ENCODE peak calls at places on chromosomes 2 and 18, in eight cellular contexts. X, E, Z, O, L, J, N and H are unnamed samples. For H3K9me3, the result is how much of the 10 kb centered on the place peaks cover.

GRCh38 chr2:85173909-85174308 is 40.7 kb downstream of the TCF7L1 start:
- DNase-seq in E (no peak), Z (no peak), X (no peak), O (no peak), J (no peak), L (no peak), N (no peak), H (peak)

GRCh38 chr2:171205551-171205950 is 44.9 kb upstream of the TLK1 start:
- DNase-seq in E (no peak), L (no peak), O (no peak), X (no peak), J (no peak), Z (no peak), N (no peak), H (no peak)

GRCh38 chr18:23932385-23933067 is 82.0 kb upstream of the TTC39C start:
- DNase-seq in O (no peak), X (no peak), E (no peak), N (no peak), L (no peak), Z (no peak), J (no peak), H (no peak)

GRCh38 chr18:56933472-56933871 is 213.4 kb upstream of the BOD1L2 start:
- DNase-seq in J (no peak), L (no peak), N (no peak), X (no peak), E (no peak), O (no peak), Z (no peak), H (no peak)

GRCh38 chr2:146128216-146128615 is 1608.3 kb upstream of the ZEB2 start:
- DNase-seq in E (no peak), J (no peak), L (no peak), X (no peak), Z (no peak), N (no peak), O (no peak), H (no peak)

GRCh38 chr18:54608008-54608642 is 17.1 kb downstream of the DYNAP start:
- DNase-seq in O (no peak), N (no peak), L (no peak), J (no peak), E (no peak), Z (no peak), X (no peak), H (no peak)

GRCh38 chr2:159034728-159035127 is 66.3 kb downstream of the TANC1 start:
- DNase-seq in Z (no peak), N (no peak), X (no peak), E (no peak), J (no peak), O (peak), L (no peak), H (no peak)

GRCh38 chr2:172735646-172736418 is at the start of gene RAPGEF4:
- DNase-seq in E (peak), N (no peak), L (no peak), J (no peak), Z (no peak), O (no peak), X (peak), H (no peak)

GRCh38 chr18:76767954-76768353 is 54.4 kb upstream of the ZNF236 start:
- DNase-seq in Z (no peak), J (no peak), N (no peak), L (no peak), E (no peak), X (no peak), O (no peak), H (no peak)

GRCh38 chr2:127153691-127154158 is 46.8 kb upstream of the BIN1 start:
- DNase-seq in X (no peak), L (peak), O (no peak), Z (no peak), J (no peak), E (no peak), N (no peak), H (no peak)

GRCh38 chr18:77223653-77224052 is 26.0 kb upstream of the GALR1 start:
- DNase-seq in J (no peak), X (no peak), E (no peak), L (no peak), O (no peak), Z (no peak), N (no peak), H (no peak)

GRCh38 chr2:6794484-6794883 is 71.2 kb downstream of the CMPK2 start:
- DNase-seq in L (no peak), N (no peak), X (no peak), E (no peak), Z (no peak), O (no peak), J (no peak), H (no peak)

GRCh38 chr2:191385416-191386160 is 140.4 kb downstream of the MYO1B start:
- DNase-seq in O (no peak), X (no peak), E (no peak), Z (no peak), N (no peak), J (no peak), L (no peak), H (no peak)

GRCh38 chr18:9081940-9082339 is 20.6 kb upstream of the NDUFV2 start:
- DNase-seq in O (no peak), E (no peak), X (no peak), J (no peak), L (no peak), N (no peak), Z (no peak), H (peak)

GRCh38 chr2:149595069-149595963 is 7.7 kb upstream of the MMADHC start:
- DNase-seq in X (no peak), O (no peak), J (no peak), E (no peak), Z (no peak), N (no peak), L (no peak), H (no peak)

GRCh38 chr2:46241344-46241743 is 55.9 kb upstream of the EPAS1 start:
- DNase-seq in L (no peak), O (no peak), X (no peak), E (no peak), J (no peak), N (no peak), Z (no peak), H (no peak)

GRCh38 chr2:53490659-53491058 is 276.9 kb upstream of the CHAC2 start:
- DNase-seq in E (peak), L (no peak), N (no peak), O (no peak), Z (no peak), X (peak), J (no peak), H (no peak)

GRCh38 chr2:67952066-67952465 is 110.7 kb downstream of the C1D start:
- DNase-seq in O (peak), N (no peak), J (no peak), L (no peak), E (no peak), Z (no peak), X (no peak), H (no peak)

GRCh38 chr2:102072741-102073140 is 69.8 kb upstream of the IL1R1 start:
- DNase-seq in J (no peak), X (no peak), Z (no peak), E (no peak), N (no peak), O (no peak), L (no peak), H (no peak)

GRCh38 chr2:164850235-164850634 is 8.6 kb upstream of the COBLL1 start:
- DNase-seq in E (no peak), N (no peak), J (no peak), Z (no peak), X (no peak), L (no peak), O (no peak), H (no peak)

GRCh38 chr2:70084973-70085710 is 2.1 kb upstream of the PCBP1 start:
- DNase-seq in N (peak), Z (peak), O (peak), J (peak), E (peak), L (no peak), X (peak), H (peak)

GRCh38 chr2:235064980-235065379 is 113.2 kb downstream of the SH3BP4 start:
- DNase-seq in E (no peak), O (no peak), X (no peak), J (no peak), N (no peak), Z (no peak), L (no peak), H (no peak)

GRCh38 chr18:55593888-55594287 is 5.9 kb upstream of the TCF4 start:
- DNase-seq in O (no peak), X (no peak), E (no peak), Z (no peak), L (no peak), N (no peak), J (no peak), H (no peak)

GRCh38 chr2:232897971-232898408 is 27.9 kb downstream of the SNORC start:
- DNase-seq in X (no peak), J (no peak), N (no peak), E (no peak), L (no peak), Z (no peak), O (no peak), H (no peak)

GRCh38 chr2:95349568-95350319 is 52.6 kb downstream of the KCNIP3 start:
- DNase-seq in Z (no peak), O (no peak), X (no peak), J (no peak), E (no peak), N (no peak), L (peak), H (peak)

GRCh38 chr2:95347681-95348608 is 50.8 kb downstream of the KCNIP3 start:
- DNase-seq in X (no peak), E (peak), L (peak), O (no peak), N (no peak), Z (no peak), J (no peak), H (peak)

GRCh38 chr2:95350320-95351079 is 52.0 kb upstream of the FAHD2A start:
- DNase-seq in L (peak), X (no peak), N (no peak), Z (no peak), E (no peak), J (no peak), O (no peak), H (peak)

GRCh38 chr2:95346738-95347671 is 49.9 kb downstream of the KCNIP3 start:
- DNase-seq in E (peak), L (peak), O (no peak), Z (no peak), J (no peak), N (no peak), X (no peak), H (peak)

DNA sequence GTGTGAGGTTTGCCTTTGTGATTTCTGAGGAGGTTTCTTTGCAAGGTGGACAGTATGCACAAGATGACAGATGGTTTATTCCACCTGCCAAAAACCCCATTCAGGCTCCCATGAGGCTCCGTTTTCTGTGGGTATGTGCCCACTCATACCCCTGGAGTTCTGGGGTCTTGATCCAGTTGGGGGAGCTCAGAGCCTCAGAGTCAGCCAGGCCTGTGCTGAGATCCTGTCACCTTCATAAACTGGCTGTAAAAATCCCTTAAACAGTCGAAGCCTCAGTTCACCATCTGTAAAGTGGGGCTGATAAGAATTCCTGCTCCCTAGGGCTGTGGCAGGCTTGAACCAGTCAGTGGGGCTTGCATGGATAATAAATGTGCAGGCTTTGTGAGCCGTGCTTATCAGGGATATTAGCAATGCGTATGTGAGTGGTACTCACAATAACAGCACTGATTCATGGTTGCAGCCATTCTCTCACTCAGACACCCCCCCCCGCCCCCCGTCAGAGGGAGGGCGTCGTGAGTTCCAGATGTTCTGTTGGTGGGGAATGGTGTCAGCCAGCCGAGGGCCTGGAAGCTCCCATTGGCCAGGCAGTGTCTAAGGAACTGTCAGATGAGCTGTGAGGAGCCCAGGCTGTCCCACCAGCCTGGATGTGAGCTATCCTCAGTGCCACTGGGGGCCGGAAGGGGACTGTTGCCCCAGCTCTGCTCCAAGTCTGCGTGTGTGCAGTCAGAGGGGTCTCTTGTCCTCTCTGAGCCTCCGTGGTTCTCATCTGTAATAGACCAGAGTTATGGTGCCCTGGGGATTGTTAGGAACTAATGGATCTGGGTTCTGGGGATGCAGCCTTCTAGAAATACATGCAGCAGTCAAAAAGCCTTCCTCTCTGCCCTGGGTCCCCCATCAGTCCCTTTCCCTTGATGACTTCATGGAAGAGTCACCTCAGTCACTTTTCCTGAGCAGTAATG is 51.7 kb downstream of the KCNIP3 start:
- DNase-seq in O (no peak), E (peak), X (no peak), L (peak), Z (no peak), J (no peak), N (no peak), H (peak)
- H3K9me3 ChIP-seq in O (under half), E (under half), X (under half), L (under half), Z (under half), J (under half), N (under half), H (under half)

GRCh38 chr2:196131384-196131861 is 40.0 kb downstream of the STK17B start:
- DNase-seq in O (peak), N (peak), J (no peak), Z (peak), L (no peak), E (no peak), X (peak), H (peak)

GRCh38 chr2:196136151-196136550 is 35.2 kb downstream of the STK17B start:
- DNase-seq in O (no peak), N (no peak), J (no peak), L (no peak), X (no peak), E (no peak), Z (no peak), H (no peak)

GRCh38 chr2:196140213-196140612 is 31.2 kb downstream of the STK17B start:
- DNase-seq in Z (no peak), E (no peak), L (no peak), J (no peak), N (no peak), X (no peak), O (no peak), H (no peak)

GRCh38 chr2:196131949-196132925 is 39.1 kb downstream of the STK17B start:
- DNase-seq in Z (peak), L (no peak), E (no peak), J (no peak), N (peak), X (no peak), O (no peak), H (peak)

GRCh38 chr2:196137271-196137670 is 34.1 kb downstream of the STK17B start:
- DNase-seq in X (no peak), E (no peak), L (no peak), J (no peak), N (no peak), O (no peak), Z (no peak), H (no peak)
- H3K9me3 ChIP-seq in X (under half), E (under half), L (under half), J (under half), N (under half), O (under half), Z (under half), H (under half)

GRCh38 chr2:82498777-82499443 is 1960.2 kb downstream of the SUCLG1 start:
- DNase-seq in E (no peak), X (no peak), N (no peak), O (no peak), J (no peak), Z (no peak), L (no peak), H (no peak)
- H3K9me3 ChIP-seq in E (under half), X (under half), N (under half), O (under half), J (under half), Z (half or more), L (under half), H (under half)

DNA sequence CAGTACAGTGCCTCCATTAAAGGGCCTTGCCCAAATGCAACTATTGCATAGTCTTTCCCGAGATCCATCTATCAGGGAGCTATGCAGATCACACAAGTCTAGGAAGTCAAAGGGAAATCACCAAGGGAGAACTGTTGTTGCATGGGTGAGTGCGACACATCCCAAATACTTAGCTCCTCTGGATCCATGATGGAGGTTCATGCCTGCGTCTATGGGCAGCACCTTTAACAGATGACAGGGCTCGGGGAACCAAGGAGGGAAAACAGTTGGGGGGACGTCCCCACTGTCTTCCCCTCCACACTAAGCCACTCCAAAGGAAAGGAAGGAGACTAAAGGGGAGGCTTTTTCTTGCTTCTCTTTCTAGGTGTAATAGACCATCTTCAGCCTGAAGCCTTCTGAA is 552.8 kb upstream of the PKDCC start:
- DNase-seq in L (no peak), E (no peak), X (no peak), J (no peak), O (no peak), N (no peak), Z (no peak), H (no peak)
- H3K9me3 ChIP-seq in L (under half), E (under half), X (under half), J (half or more), O (under half), N (under half), Z (under half), H (under half)

DNA sequence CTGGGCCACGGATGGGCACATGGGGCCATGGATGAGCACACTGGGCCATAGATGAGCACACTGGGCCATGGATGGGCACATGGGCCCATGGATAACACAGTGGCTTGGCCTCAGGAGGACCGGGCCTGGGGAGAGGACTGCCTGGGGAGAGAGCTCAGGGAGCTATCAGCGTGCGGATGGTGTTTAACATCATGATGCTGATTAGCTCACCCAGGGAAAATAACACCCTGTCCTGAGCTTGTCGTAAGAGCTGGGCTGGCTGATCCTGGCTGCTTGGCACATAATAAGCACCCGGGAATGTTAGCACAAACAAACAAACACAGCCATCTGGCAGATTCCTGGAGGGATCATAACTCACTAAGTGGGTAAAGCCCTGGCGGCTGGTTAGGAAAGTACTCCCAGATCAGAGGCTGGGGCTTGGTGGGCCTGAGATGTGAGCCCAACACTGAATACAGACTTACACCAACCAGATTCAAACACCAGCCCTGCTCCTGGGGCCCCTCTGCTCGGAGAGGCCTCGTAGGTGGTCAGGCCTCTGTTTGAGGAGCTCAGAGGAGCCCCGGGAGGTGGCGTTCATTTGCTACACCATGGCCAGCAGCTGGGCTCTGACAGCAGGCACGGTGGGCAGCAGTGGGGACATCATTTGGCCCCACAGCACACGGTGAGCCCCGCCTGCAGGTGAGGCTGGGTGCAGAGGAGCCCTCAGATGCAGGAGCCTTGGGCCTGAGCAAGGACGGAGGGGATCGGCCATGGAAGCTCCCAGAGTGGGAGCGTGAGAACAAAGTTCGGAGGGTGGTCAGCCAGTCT is 193.3 kb upstream of the HDAC4 start:
- DNase-seq in Z (no peak), X (no peak), L (peak), O (no peak), N (no peak), E (peak), J (peak), H (no peak)
- H3K9me3 ChIP-seq in Z (under half), X (under half), L (under half), O (under half), N (under half), E (under half), J (under half), H (under half)

DNA sequence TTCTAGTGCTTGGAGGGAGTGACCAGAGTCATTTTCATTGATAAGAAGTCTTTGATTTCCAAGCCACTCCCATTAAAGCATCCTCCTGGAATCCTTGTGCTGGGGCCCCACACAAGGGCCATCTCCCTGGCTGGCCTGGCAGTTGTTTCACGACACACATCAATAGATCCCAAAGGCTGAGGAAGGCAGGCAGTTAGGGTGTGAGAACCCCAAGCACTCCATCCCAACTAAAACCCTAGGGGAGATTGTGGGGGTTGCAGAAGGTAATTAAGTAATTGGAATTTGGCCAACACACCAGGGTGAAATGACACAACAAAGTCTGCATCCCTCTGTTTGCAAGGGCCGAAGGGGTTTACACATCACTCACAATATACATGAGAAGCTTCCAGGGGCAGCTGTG is 578.1 kb upstream of the SYT4 start:
- DNase-seq in Z (no peak), E (no peak), L (no peak), J (no peak), N (no peak), O (no peak), X (no peak), H (no peak)
- H3K9me3 ChIP-seq in Z (under half), E (under half), L (under half), J (under half), N (under half), O (under half), X (under half), H (under half)

GRCh38 chr2:20094955-20095354 is 43.5 kb upstream of the LAPTM4A start:
- DNase-seq in O (no peak), E (no peak), Z (no peak), X (no peak), L (no peak), N (no peak), J (no peak), H (no peak)
- H3K9me3 ChIP-seq in O (under half), E (under half), Z (under half), X (under half), L (under half), N (under half), J (under half), H (under half)

DNA sequence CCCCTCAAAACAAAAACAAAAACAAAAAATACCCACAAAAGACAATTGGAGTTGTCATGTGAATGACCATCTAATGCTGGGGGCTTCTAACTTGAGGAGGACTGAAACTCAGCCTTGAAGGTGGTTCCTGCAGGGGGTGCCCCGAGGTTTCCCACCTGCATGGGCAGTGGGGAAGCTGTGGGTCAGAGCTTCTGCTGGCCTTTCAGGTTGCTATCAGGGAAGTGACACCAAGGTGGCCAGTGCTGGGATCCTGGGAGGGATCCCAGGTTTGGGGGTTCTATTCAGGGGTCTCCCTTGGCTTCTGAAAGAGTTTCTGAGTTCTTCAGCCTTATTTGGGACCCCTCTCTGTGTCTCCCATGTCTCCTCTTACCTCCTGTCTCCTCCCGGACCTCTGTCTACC is 62.8 kb downstream of the LDLRAD4 start:
- DNase-seq in N (no peak), X (no peak), O (no peak), L (no peak), E (no peak), Z (no peak), J (no peak), H (no peak)
- H3K9me3 ChIP-seq in N (under half), X (under half), O (under half), L (under half), E (under half), Z (under half), J (under half), H (under half)

GRCh38 chr2:2156881-2157280 is 174.2 kb downstream of the MYT1L start:
- DNase-seq in J (no peak), X (no peak), E (no peak), N (no peak), O (no peak), Z (no peak), L (no peak), H (no peak)
- H3K9me3 ChIP-seq in J (under half), X (under half), E (under half), N (under half), O (under half), Z (under half), L (under half), H (under half)